ENCODE peak calls at places on chromosomes 7 and 10, in five cellular contexts. I, W, J, Q and B are unnamed samples. For H3K4me1, the result is how much of the 10 kb centered on the place peaks cover.

GRCh38 chr7:40987571-40987970 is 715.3 kb downstream of the INHBA start:
- DNase-seq in I (no peak), J (peak), Q (no peak), W (no peak), B (no peak)

GRCh38 chr10:97490592-97490991 is 7.6 kb downstream of the MMS19 start:
- DNase-seq in J (no peak), I (no peak), W (no peak), Q (no peak), B (no peak)

GRCh38 chr7:82600601-82601000 is 157.0 kb upstream of the CACNA2D1 start:
- DNase-seq in I (no peak), J (peak), Q (no peak), W (no peak), B (no peak)

GRCh38 chr7:158584392-158584791 is 3.2 kb downstream of the PTPRN2 start:
- DNase-seq in I (no peak), W (no peak), Q (no peak), J (no peak), B (no peak)

GRCh38 chr7:47806701-47807103 is 141.6 kb downstream of the PKD1L1 start:
- DNase-seq in I (no peak), J (no peak), Q (no peak), W (peak), B (peak)

GRCh38 chr7:125090596-125090995 is 161.0 kb upstream of the POT1 start:
- DNase-seq in W (no peak), Q (no peak), J (no peak), I (no peak), B (no peak)

GRCh38 chr10:130171196-130171595 is 35.0 kb downstream of the GLRX3 start:
- DNase-seq in Q (no peak), I (no peak), W (no peak), J (no peak), B (no peak)

GRCh38 chr7:29623976-29624375 is 60.3 kb downstream of the PRR15 start:
- DNase-seq in I (no peak), Q (no peak), J (no peak), W (no peak), B (no peak)

GRCh38 chr10:104445359-104445758 is 91.7 kb downstream of the CFAP58 start:
- DNase-seq in Q (no peak), I (no peak), W (no peak), J (peak), B (no peak)

GRCh38 chr10:132225849-132226205 is 39.1 kb downstream of the DPYSL4 start:
- DNase-seq in J (no peak), I (no peak), Q (no peak), W (no peak), B (no peak)

GRCh38 chr7:36820527-36821170 is 96.4 kb upstream of the AOAH start:
- DNase-seq in I (no peak), J (no peak), W (no peak), Q (no peak), B (no peak)

GRCh38 chr7:96707901-96708774 is 1.5 kb downstream of the SEM1 start:
- DNase-seq in J (no peak), Q (no peak), W (no peak), I (no peak), B (no peak)

GRCh38 chr7:55111007-55111406 is 92.2 kb downstream of the EGFR start:
- DNase-seq in I (no peak), W (no peak), J (peak), Q (no peak), B (no peak)

GRCh38 chr7:111863269-111863668 is 301.0 kb upstream of the IMMP2L start:
- DNase-seq in J (no peak), Q (no peak), I (no peak), W (no peak), B (no peak)

GRCh38 chr7:131753620-131754222 is 197.3 kb upstream of the PODXL start:
- DNase-seq in Q (no peak), I (no peak), J (no peak), W (no peak), B (no peak)

GRCh38 chr10:22988581-22989360 is 60.9 kb downstream of the ARMC3 start:
- DNase-seq in I (no peak), W (peak), J (peak), Q (no peak), B (peak)

GRCh38 chr10:6052247-6053221 is 9.6 kb downstream of the IL2RA start:
- DNase-seq in W (no peak), J (no peak), I (peak), Q (no peak), B (no peak)

GRCh38 chr10:17756557-17757208 is 4.7 kb downstream of the TMEM236 start:
- DNase-seq in I (no peak), Q (no peak), J (peak), W (peak), B (no peak)

GRCh38 chr10:118047363-118047719 is 600 bp upstream of the RAB11FIP2 start:
- DNase-seq in J (no peak), I (peak), Q (peak), W (peak), B (peak)

DNA sequence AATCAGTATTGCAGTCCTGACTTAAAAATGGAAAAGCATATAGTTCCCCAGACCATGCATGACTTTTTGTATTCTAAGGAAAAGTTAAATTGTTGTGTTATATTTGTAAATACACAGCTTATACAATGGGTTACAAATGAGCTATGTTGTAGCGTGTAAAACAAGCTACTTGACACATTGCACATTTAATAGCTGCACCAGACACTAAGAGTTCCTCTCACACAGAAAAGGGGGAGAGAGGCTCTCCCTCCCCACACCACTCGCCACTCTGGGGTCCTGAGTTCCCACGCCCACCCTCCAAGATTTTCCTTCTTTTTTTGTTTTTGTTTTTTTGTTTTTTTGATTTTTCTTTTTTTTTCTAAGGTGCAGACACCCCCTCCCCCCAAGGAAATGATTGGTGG is 6.3 kb downstream of the KLF6 start:
- DNase-seq in J (peak), I (no peak), Q (no peak), W (no peak), B (no peak)
- H3K4me1 ChIP-seq in J (under half), I (half or more), Q (under half), W (half or more), B (under half)

DNA sequence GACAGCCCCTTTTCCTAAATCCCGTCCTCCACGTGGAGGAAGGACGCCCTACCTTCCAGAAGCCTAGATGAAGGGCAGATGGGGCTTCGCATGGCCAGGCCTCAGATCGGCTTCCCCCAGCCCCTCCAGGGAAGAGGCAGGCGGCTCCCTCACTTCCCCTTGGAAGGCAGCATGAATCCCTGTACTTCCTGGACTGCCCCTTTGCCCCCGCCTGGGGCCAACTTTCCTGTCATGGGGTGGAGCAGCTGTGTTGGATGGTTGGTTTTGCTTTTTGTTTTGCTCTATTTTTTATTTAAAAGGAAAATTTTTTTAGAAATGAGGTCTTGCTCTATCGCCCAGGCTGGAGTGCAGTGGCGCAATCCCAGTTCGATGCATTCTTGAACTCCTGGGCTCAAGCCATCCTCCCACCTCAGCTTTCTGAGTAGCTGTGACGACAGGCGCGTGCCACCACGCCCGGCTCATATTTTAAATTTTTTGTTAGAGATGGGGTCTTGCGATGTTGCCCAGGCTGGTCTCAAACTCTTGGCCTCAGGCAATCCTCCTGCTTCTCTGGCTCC is 27.2 kb downstream of the GTF2IRD1 start:
- DNase-seq in W (peak), J (peak), I (no peak), Q (peak), B (peak)
- TF ChIP-seq POLR2A in W (peak), J (peak), I (peak), Q (peak), B (no peak)

GRCh38 chr10:89889610-89890009 is 188.2 kb downstream of the KIF20B start:
- DNase-seq in Q (no peak), I (no peak), W (no peak), J (no peak), B (no peak)
- H3K4me1 ChIP-seq in Q (under half), I (under half), W (under half), J (under half), B (under half)

GRCh38 chr7:27171636-27172387 is 2.3 kb downstream of the HOXA10 start:
- DNase-seq in W (no peak), I (no peak), Q (peak), J (no peak), B (no peak)
- TF ChIP-seq POLR2A in W (no peak), I (no peak), Q (peak), J (no peak), B (no peak)

DNA sequence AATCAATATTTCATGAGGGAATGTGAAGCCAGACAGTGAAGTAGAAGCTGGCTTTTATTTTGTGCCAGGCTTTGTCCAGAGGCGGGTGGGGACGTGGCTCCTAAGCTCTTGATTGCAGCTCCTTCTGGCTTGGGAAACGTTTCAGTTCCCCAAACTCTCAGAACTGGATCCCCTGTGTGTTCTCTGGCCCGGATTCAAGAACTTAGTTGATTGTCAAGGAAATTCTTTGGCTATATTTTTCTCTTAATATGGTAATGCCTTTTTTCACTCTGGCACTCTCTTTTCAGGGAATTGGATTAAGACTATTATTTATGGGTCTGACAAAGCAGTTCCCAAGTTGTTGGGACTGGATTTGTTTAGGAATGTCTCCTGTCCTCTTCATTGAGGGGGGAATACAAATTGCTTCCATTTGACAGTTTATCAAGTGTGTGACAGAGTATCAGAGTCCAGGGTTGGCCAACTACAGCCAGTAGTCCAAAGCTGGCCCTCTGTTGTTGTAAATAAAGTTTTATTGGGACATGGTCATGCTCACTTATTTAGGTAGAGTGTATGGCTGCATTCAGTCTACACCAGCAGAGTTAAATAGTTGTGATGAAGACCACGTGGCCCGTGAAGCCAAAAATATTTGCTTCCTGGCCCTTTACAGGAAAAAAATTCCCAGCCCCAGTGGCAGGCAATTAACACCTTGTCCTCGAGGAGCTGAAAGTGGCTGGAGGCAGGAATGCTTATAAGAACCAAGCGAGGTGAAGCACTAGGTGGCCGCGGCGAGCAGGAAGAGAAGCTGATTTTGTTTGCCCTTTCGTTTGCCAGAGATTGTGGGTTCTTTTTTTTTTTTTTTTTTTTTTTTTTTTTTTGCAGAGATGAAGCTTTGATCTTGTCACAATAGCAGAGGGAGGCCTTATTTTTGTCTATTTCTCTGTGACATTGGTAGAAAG is 34.3 kb downstream of the HTRA1 start:
- DNase-seq in W (no peak), J (no peak), I (no peak), Q (no peak), B (no peak)
- H3K4me1 ChIP-seq in W (under half), J (under half), I (under half), Q (under half), B (under half)

DNA sequence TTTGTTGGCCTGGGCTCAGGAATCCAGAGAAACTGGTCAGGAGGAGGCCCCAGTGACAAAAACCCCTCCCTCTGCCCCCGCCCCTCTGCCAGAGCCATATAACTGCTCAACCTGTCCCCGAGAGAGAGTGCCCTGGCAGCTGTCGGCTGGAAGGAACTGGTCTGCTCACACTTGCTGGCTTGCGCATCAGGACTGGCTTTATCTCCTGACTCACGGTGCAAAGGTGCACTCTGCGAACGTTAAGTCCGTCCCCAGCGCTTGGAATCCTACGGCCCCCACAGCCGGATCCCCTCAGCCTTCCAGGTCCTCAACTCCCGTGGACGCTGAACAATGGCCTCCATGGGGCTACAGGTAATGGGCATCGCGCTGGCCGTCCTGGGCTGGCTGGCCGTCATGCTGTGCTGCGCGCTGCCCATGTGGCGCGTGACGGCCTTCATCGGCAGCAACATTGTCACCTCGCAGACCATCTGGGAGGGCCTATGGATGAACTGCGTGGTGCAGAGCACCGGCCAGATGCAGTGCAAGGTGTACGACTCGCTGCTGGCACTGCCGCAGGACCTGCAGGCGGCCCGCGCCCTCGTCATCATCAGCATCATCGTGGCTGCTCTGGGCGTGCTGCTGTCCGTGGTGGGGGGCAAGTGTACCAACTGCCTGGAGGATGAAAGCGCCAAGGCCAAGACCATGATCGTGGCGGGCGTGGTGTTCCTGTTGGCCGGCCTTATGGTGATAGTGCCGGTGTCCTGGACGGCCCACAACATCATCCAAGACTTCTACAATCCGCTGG is at the start of gene CLDN4:
- DNase-seq in J (no peak), W (peak), Q (peak), I (peak), B (no peak)
- TF ChIP-seq POLR2A in J (no peak), W (peak), Q (peak), I (peak), B (no peak)

DNA sequence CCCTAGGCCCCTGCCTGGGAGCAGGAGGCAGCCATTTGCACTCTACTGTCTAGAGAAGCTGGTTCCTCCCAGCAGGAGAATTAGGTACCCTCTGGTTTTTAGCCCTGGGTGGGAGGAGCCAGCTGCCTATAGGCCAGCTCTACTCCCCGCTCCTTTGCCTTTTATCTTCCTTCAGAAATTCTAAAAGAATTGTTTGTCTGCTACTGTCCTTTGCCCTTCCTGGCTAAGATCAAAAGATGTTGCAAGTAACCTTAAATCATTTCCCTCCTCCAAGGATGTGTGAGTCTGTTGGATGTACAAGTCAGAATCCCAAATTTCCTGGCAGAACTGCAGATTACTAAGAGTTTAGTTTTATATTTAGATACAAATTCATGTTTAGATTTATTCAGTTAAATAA is 30.2 kb upstream of the SH2D4B start:
- DNase-seq in I (no peak), J (no peak), Q (no peak), W (no peak), B (no peak)
- H3K4me1 ChIP-seq in I (half or more), J (under half), Q (under half), W (under half), B (half or more)

GRCh38 chr10:80078448-80079311 is at the start of gene TMEM254:
- DNase-seq in J (peak), I (peak), Q (peak), W (peak), B (peak)
- TF ChIP-seq POLR2A in J (peak), I (peak), Q (peak), W (peak), B (peak)

DNA sequence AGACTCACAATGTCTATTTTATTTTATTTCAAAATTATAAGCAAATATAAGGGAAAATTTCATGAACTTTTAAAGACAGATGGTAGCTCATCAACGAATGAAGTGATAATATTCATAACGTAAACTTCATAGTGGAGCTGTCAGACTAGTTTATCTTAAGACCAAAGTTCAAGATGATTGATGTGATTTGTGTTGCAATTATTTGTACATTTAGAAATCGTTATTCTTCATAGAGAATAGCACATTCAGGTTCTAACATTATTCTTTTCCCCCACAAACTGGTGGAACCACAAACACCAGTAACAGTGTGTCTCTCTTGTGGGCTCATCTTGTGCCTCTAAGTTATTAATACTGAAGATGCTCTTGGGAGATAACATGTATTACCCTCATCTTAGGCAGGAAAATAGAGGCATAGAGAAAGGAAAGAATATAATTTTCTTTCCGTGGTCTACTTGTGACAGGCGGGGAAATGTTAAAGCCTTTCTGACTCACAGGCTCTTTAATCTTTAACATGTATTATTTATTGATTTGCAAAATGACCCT is 37.0 kb downstream of the CCSER2 start:
- DNase-seq in I (no peak), W (no peak), Q (no peak), J (no peak), B (no peak)
- H3K4me1 ChIP-seq in I (under half), W (under half), Q (under half), J (under half), B (under half)